ENCODE peak calls at places on chromosomes 16 and 17, in four cellular contexts. L is K562, K is GM12878, G is HepG2. A is an unnamed sample.

GRCh38 chr17:2124391-2124790 is 69.5 kb downstream of the HIC1 start:
- DNase-seq in L (no peak), K (no peak), G (no peak), A (no peak)

GRCh38 chr16:27428035-27428785 is 26.2 kb downstream of the IL21R start:
- DNase-seq in K (no peak), G (no peak), L (no peak), A (peak)

GRCh38 chr16:6888536-6888935 is 444.1 kb upstream of the RBFOX1 start:
- DNase-seq in L (no peak), G (no peak), K (no peak), A (no peak)

GRCh38 chr16:26623442-26623841 is 443.3 kb upstream of the C16orf82 start:
- DNase-seq in L (no peak), G (no peak), K (no peak), A (no peak)

GRCh38 chr16:86508947-86509758 is 1.2 kb upstream of the FOXF1 start:
- DNase-seq in K (no peak), G (no peak), L (no peak), A (peak)

GRCh38 chr17:21318439-21318838 is 33.9 kb downstream of the MAP2K3 start:
- DNase-seq in K (no peak), G (no peak), L (no peak), A (no peak)

GRCh38 chr16:12291989-12292759 is 315.6 kb downstream of the SNX29 start:
- DNase-seq in K (no peak), L (no peak), G (no peak), A (no peak)

GRCh38 chr16:25158401-25158800 is 46.9 kb downstream of the LCMT1 start:
- DNase-seq in K (no peak), G (no peak), L (no peak), A (no peak)

GRCh38 chr17:14333506-14333905 is 32.6 kb downstream of the HS3ST3B1 start:
- DNase-seq in K (no peak), L (no peak), G (no peak), A (no peak)

GRCh38 chr16:21263640-21264211 is 14.4 kb downstream of the CRYM start:
- DNase-seq in L (no peak), K (peak), G (peak), A (no peak)

GRCh38 chr16:49354991-49355390 is 18.6 kb upstream of the C16orf78 start:
- DNase-seq in L (no peak), G (no peak), K (no peak), A (no peak)
- TF ChIP-seq FOXK2 in L (no peak), G (no peak), K (no peak), A (no peak)

DNA sequence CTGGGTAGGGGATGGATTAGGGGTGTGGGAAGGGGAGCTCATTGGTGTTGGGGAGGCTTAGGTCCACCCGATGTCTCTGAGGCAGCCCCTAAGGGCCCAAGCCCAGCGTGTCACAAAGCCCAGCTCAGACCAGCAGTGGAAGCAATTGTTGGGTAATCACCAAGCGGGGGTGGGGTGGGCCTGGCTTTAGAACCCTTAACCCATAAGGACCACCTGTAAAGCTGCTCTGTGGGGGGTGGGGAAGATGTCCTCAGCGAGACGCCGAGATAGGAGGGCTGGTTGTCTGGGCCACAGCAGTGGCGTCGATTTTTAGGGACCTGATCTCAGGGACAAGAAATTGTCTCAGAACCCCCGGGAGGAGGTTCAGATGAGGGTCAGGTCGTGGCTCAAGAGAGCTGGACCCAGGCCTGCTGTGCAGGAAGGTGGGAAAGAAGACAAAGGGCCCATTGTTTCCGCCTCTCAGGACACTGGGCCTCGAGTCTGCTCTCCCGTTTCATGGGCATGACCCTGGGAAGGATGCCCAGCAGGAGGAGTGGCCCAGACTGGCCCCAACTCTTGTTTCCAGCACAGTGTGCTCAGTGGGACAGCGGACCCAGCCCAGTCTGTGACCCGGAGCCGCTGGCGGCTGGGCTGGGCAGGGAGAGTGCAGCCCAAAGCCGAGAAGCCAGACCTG is 15.9 kb downstream of the ST6GALNAC2 start:
- DNase-seq in L (no peak), G (peak), K (no peak), A (no peak)
- TF ChIP-seq FOXK2 in L (no peak), G (no peak), K (no peak), A (no peak)

GRCh38 chr17:50697076-50697475 is 10.6 kb downstream of the ANKRD40 start:
- DNase-seq in G (no peak), K (no peak), L (no peak), A (no peak)

GRCh38 chr17:50696365-50696879 is 11.3 kb downstream of the ANKRD40 start:
- DNase-seq in K (no peak), L (no peak), G (no peak), A (no peak)

GRCh38 chr17:50697663-50698272 is 9.9 kb downstream of the ANKRD40 start:
- DNase-seq in G (no peak), K (no peak), L (no peak), A (no peak)

GRCh38 chr17:50703162-50703561 is 4.6 kb downstream of the ANKRD40 start:
- DNase-seq in G (no peak), K (no peak), L (no peak), A (no peak)

DNA sequence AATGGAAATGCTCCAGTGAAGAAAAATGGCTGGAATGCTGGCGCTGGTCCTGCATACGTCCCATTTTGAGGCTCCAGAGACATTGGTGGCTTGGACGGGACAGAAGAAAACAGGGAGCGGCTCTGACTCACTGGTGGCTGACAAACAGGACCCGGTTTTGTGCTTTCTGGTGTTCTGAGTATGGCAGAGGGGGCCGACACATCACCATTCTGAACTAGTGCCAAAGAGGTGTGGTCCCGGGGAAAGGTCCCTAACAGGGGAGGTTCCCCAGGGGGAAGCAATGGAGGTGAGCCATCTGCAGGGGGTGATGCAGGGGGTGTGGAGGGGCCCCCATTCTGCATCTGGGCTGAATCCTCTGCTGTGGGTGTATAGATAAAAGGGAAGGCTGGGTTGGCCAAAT is 8.3 kb downstream of the ANKRD40 start:
- DNase-seq in L (no peak), G (no peak), K (no peak), A (no peak)
- TF ChIP-seq FOXK2 in L (no peak), G (no peak), K (no peak), A (no peak)

DNA sequence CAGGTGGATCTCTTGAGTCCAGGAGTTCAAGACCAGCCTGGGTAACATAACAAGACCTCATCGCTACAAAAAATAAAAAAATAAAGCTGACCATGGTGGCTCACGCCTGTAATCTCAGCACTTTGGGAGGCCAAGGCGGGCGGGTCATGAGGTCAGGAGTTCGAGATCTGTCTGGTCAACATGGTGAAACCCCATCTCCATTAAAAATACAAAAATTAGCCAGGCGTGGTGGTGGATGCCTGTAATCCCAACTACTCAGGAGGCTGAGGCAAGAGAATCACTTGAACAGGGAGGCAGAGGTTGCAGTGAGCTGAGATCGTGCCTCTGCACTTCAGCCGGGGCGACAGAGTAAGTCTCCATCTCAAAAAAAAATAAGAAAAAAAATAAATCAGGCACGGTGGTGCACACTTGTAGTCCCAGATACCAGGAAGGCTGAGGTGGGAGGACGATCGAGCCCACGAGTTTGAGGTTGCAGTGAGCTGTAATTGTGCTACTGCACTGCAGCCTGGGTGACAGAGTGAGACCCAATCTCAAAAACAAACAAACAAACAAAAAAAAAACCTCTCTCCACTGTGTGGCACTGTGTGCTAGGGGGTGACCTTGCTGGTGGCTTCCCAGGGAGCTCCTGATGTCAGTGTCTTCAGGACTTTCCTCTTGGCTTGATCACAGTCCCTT is 19.8 kb upstream of the MAPK3 start:
- DNase-seq in L (no peak), G (peak), K (peak), A (no peak)
- TF ChIP-seq FOXK2 in L (no peak), G (no peak), K (no peak), A (no peak)

GRCh38 chr17:58284613-58285421 is 4.1 kb upstream of the MPO start:
- DNase-seq in K (no peak), G (no peak), L (no peak), A (no peak)

GRCh38 chr17:58283674-58284612 is 3.2 kb upstream of the MPO start:
- DNase-seq in L (no peak), G (no peak), K (no peak), A (peak)

GRCh38 chr17:58294034-58294433 is 13.3 kb upstream of the MPO start:
- DNase-seq in K (no peak), G (no peak), L (no peak), A (no peak)

GRCh38 chr17:58285422-58285810 is 4.7 kb upstream of the MPO start:
- DNase-seq in G (no peak), L (no peak), K (no peak), A (no peak)

GRCh38 chr17:58289869-58290268 is 9.1 kb upstream of the MPO start:
- DNase-seq in L (no peak), G (peak), K (no peak), A (no peak)
- TF ChIP-seq FOXK2 in L (no peak), G (no peak), K (no peak), A (no peak)

GRCh38 chr17:48892940-48893645 is 506 bp downstream of the ATP5MC1 start:
- DNase-seq in L (no peak), K (no peak), G (no peak), A (no peak)
- TF ChIP-seq FOXK2 in L (no peak), K (no peak), G (no peak), A (no peak)

DNA sequence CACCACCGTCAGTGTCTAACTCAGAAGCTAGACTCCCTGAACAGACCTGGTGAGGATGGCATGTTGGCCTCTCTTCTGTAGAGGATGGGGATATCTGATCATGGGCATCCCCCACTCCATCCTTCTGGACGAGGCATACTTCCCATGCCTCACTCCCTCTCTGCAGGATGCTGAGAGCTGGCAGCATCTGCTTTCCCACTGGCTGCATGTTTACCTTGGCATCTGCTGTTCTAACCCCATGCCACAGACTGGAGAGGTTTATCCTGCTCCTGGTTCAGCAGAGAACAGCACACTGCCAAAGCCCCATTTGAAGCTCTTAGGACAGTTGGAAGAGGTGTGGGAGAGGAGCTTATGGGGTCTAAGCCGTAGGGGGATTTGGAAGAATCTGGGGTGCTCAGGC is 46.0 kb downstream of the YPEL2 start:
- DNase-seq in G (no peak), K (no peak), L (no peak), A (no peak)
- TF ChIP-seq FOXK2 in G (no peak), K (no peak), L (no peak), A (no peak)

GRCh38 chr16:67271446-67271845 is 7.9 kb upstream of the PLEKHG4 start:
- DNase-seq in K (no peak), L (no peak), G (no peak), A (no peak)

GRCh38 chr16:67265834-67266233 is 13.5 kb upstream of the PLEKHG4 start:
- DNase-seq in G (no peak), K (no peak), L (no peak), A (no peak)

GRCh38 chr16:67269766-67270165 is 9.6 kb upstream of the PLEKHG4 start:
- DNase-seq in K (no peak), L (no peak), G (no peak), A (no peak)

GRCh38 chr16:67270931-67271338 is 8.4 kb upstream of the PLEKHG4 start:
- DNase-seq in K (no peak), G (no peak), L (no peak), A (no peak)

GRCh38 chr16:67268136-67268579 is 11.2 kb upstream of the PLEKHG4 start:
- DNase-seq in L (peak), K (no peak), G (peak), A (no peak)
- TF ChIP-seq FOXK2 in L (peak), K (no peak), G (no peak), A (no peak)

GRCh38 chr16:1781758-1782407 is 488 bp downstream of the SPSB3 start:
- DNase-seq in L (no peak), K (no peak), G (no peak), A (no peak)
- TF ChIP-seq FOXK2 in L (no peak), K (no peak), G (no peak), A (no peak)

DNA sequence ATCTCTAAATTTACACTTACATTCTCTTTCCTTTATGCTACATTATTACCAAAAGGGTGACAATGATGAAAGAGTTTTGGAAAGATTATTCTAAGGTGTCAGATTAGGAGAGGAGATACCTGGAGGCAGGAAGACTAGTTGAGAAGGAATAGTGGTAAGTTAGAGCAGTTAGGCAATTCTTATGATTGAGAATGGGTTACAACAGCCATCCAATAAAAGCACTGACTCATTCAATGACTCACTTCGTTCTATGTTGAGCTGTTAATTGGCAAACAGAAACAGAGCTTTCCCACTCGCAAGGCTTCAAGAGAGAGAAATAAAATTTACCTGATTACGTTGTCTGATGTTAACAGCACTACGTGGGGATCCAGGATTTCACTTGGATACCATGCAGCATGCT is 5.8 kb downstream of the NUP88 start:
- DNase-seq in K (no peak), G (no peak), L (no peak), A (no peak)
- TF ChIP-seq FOXK2 in K (no peak), G (no peak), L (no peak), A (no peak)